ENCODE peak calls at places on chromosomes 13 and 19, in six cellular contexts. X is NCI-H524 treated with DMSO at 0.1 percent for 48 hours; K is NCI-H187 treated with DMSO at 0.1 percent for 48 hours; Q is activated CD8-positive, alpha-beta memory T cell treated with anti-CD3 and anti-CD28 coated beads for 24 hours; M is AG09319; G is activated CD4-positive, CD25-positive, alpha-beta regulatory T cell treated with anti-CD3 and anti-CD28 coated beads, Interleukin-2, amount 50 U/mL, for 16 hours. C is an unnamed sample.

GRCh38 chr13:41917641-41918040 is 43.3 kb downstream of the VWA8 start:
- DNase-seq in X (no peak), M (peak; percentile 10), K (no peak), G (no peak), Q (no peak), C (no peak)

GRCh38 chr19:10290876-10291553 is 1.3 kb downstream of the ICAM5 start:
- DNase-seq in M (no peak), G (no peak), Q (peak; percentile 81), X (no peak), K (no peak), C (no peak)

GRCh38 chr19:19627716-19628498 is at the start of gene LPAR2:
- DNase-seq in G (peak; percentile 51), M (no peak), K (no peak), X (no peak), Q (peak; percentile 87), C (no peak)

GRCh38 chr13:112783946-112784500 is 94.2 kb downstream of the ATP11A start:
- DNase-seq in G (no peak), K (no peak), M (no peak), X (no peak), Q (no peak), C (no peak)

GRCh38 chr13:25882732-25883357 is 169.0 kb downstream of the SHISA2 start:
- DNase-seq in G (no peak), Q (no peak), K (peak; percentile 33), M (no peak), X (no peak), C (no peak)

GRCh38 chr13:39787086-39787487 is 131.6 kb downstream of the COG6 start:
- DNase-seq in M (no peak), G (no peak), X (no peak), Q (no peak), K (no peak), C (no peak)

GRCh38 chr13:23715762-23716235 is 145.6 kb downstream of the TNFRSF19 start:
- DNase-seq in Q (no peak), K (no peak), X (no peak), G (no peak), M (no peak), C (no peak)

GRCh38 chr19:20423381-20424207 is 142.0 kb downstream of the ZNF737 start:
- DNase-seq in G (no peak), K (peak; percentile 2), Q (peak; percentile 67), X (no peak), M (peak; percentile 32), C (peak; percentile 64)

GRCh38 chr13:48852911-48853310 is 122.8 kb upstream of the FNDC3A start:
- DNase-seq in G (no peak), X (no peak), K (no peak), Q (no peak), M (no peak), C (no peak)

GRCh38 chr13:51679616-51680015 is 95.4 kb downstream of the WDFY2 start:
- DNase-seq in K (no peak), Q (no peak), M (no peak), G (no peak), X (no peak), C (no peak)

GRCh38 chr19:34555447-34555846 is 73.9 kb downstream of the WTIP start:
- DNase-seq in M (no peak), X (no peak), K (no peak), G (no peak), Q (no peak), C (no peak)

GRCh38 chr19:4555657-4556561 is 3.6 kb downstream of the SEMA6B start:
- DNase-seq in G (no peak), M (no peak), K (no peak), X (no peak), Q (no peak), C (no peak)

GRCh38 chr19:36246006-36246391 is 31.1 kb downstream of the ZNF146 start:
- DNase-seq in M (no peak), K (no peak), G (no peak), Q (no peak), X (no peak), C (no peak)

GRCh38 chr13:70043685-70044084 is 63.9 kb upstream of the ATXN8OS start:
- DNase-seq in K (no peak), X (no peak), M (no peak), G (no peak), Q (no peak), C (no peak)

C was measured in midbrain.